ENCODE peak calls at places on chromosomes 2 and 18, in eight cellular contexts. One of them, this sample, is unnamed.

GRCh38 chr2:161077367-161078210 is 82.6 kb upstream of the TANK start:
- DNase-seq in BE2C: no peak
- DNase-seq in cerebellar cortex: no peak
- DNase-seq in RWPE1: no peak
- DNase-seq in NCI-H1105 treated with DMSO at 0.1 percent for 48 hours: no peak
- DNase-seq in CD4-positive, alpha-beta T cell: peak; percentile 25
- DNase-seq in GM12865: peak; percentile 88
- DNase-seq in fibroblast of lung: peak; percentile 65
- DNase-seq in this sample: no peak

GRCh38 chr2:101509498-101510274 is 34.8 kb upstream of the RFX8 start:
- DNase-seq in BE2C: no peak
- DNase-seq in cerebellar cortex: no peak
- DNase-seq in RWPE1: no peak
- DNase-seq in NCI-H1105 treated with DMSO at 0.1 percent for 48 hours: no peak
- DNase-seq in CD4-positive, alpha-beta T cell: no peak
- DNase-seq in GM12865: no peak
- DNase-seq in fibroblast of lung: peak; percentile 23
- DNase-seq in this sample: no peak

GRCh38 chr2:229520582-229521221 is 193.7 kb downstream of the DNER start:
- DNase-seq in BE2C: no peak
- DNase-seq in cerebellar cortex: no peak
- DNase-seq in RWPE1: no peak
- DNase-seq in NCI-H1105 treated with DMSO at 0.1 percent for 48 hours: no peak
- DNase-seq in CD4-positive, alpha-beta T cell: no peak
- DNase-seq in GM12865: no peak
- DNase-seq in fibroblast of lung: no peak
- DNase-seq in this sample: no peak

GRCh38 chr2:177165103-177165583 is 47.5 kb upstream of the HNRNPA3 start:
- DNase-seq in BE2C: peak; percentile 24
- DNase-seq in cerebellar cortex: peak; percentile 82
- DNase-seq in RWPE1: no peak
- DNase-seq in NCI-H1105 treated with DMSO at 0.1 percent for 48 hours: peak; percentile 42
- DNase-seq in CD4-positive, alpha-beta T cell: no peak
- DNase-seq in GM12865: peak; percentile 53
- DNase-seq in fibroblast of lung: peak; percentile 49
- DNase-seq in this sample: peak; percentile 45

GRCh38 chr2:85699325-85699724 is 5.2 kb downstream of the GNLY start:
- DNase-seq in BE2C: no peak
- DNase-seq in cerebellar cortex: no peak
- DNase-seq in RWPE1: no peak
- DNase-seq in NCI-H1105 treated with DMSO at 0.1 percent for 48 hours: no peak
- DNase-seq in CD4-positive, alpha-beta T cell: no peak
- DNase-seq in GM12865: no peak
- DNase-seq in fibroblast of lung: no peak
- DNase-seq in this sample: no peak

GRCh38 chr2:12014088-12014960 is 267.9 kb downstream of the LPIN1 start:
- DNase-seq in BE2C: no peak
- DNase-seq in cerebellar cortex: no peak
- DNase-seq in RWPE1: no peak
- DNase-seq in NCI-H1105 treated with DMSO at 0.1 percent for 48 hours: no peak
- DNase-seq in CD4-positive, alpha-beta T cell: no peak
- DNase-seq in GM12865: no peak
- DNase-seq in fibroblast of lung: peak; percentile 93
- DNase-seq in this sample: no peak

GRCh38 chr18:21366896-21367295 is 124.9 kb downstream of the GREB1L start:
- DNase-seq in BE2C: no peak
- DNase-seq in cerebellar cortex: peak; percentile 31
- DNase-seq in RWPE1: no peak
- DNase-seq in NCI-H1105 treated with DMSO at 0.1 percent for 48 hours: no peak
- DNase-seq in CD4-positive, alpha-beta T cell: no peak
- DNase-seq in GM12865: no peak
- DNase-seq in fibroblast of lung: no peak
- DNase-seq in this sample: no peak

GRCh38 chr2:48906640-48907039 is 151.1 kb upstream of the LHCGR start:
- DNase-seq in BE2C: no peak
- DNase-seq in cerebellar cortex: no peak
- DNase-seq in RWPE1: no peak
- DNase-seq in NCI-H1105 treated with DMSO at 0.1 percent for 48 hours: no peak
- DNase-seq in CD4-positive, alpha-beta T cell: no peak
- DNase-seq in GM12865: no peak
- DNase-seq in fibroblast of lung: no peak
- DNase-seq in this sample: no peak

GRCh38 chr18:14978962-14979535 is 231.1 kb downstream of the ANKRD30B start:
- DNase-seq in BE2C: no peak
- DNase-seq in cerebellar cortex: no peak
- DNase-seq in RWPE1: no peak
- DNase-seq in NCI-H1105 treated with DMSO at 0.1 percent for 48 hours: peak; percentile 28
- DNase-seq in CD4-positive, alpha-beta T cell: no peak
- DNase-seq in GM12865: no peak
- DNase-seq in fibroblast of lung: no peak
- DNase-seq in this sample: peak; percentile 70

GRCh38 chr18:56235773-56236115 is 402.6 kb downstream of the TXNL1 start:
- DNase-seq in BE2C: no peak
- DNase-seq in cerebellar cortex: no peak
- DNase-seq in RWPE1: no peak
- DNase-seq in NCI-H1105 treated with DMSO at 0.1 percent for 48 hours: no peak
- DNase-seq in CD4-positive, alpha-beta T cell: no peak
- DNase-seq in GM12865: no peak
- DNase-seq in fibroblast of lung: peak; percentile 51
- DNase-seq in this sample: no peak

GRCh38 chr18:44079602-44080001 is 601.1 kb upstream of the SETBP1 start:
- DNase-seq in BE2C: no peak
- DNase-seq in cerebellar cortex: no peak
- DNase-seq in RWPE1: no peak
- DNase-seq in NCI-H1105 treated with DMSO at 0.1 percent for 48 hours: no peak
- DNase-seq in CD4-positive, alpha-beta T cell: no peak
- DNase-seq in GM12865: no peak
- DNase-seq in fibroblast of lung: peak; percentile 96
- DNase-seq in this sample: no peak

GRCh38 chr2:89842180-89842908 is 1150.9 kb downstream of the RPIA start:
- DNase-seq in BE2C: no peak
- DNase-seq in cerebellar cortex: no peak
- DNase-seq in RWPE1: no peak
- DNase-seq in NCI-H1105 treated with DMSO at 0.1 percent for 48 hours: no peak
- DNase-seq in CD4-positive, alpha-beta T cell: no peak
- DNase-seq in GM12865: no peak
- DNase-seq in fibroblast of lung: no peak
- DNase-seq in this sample: peak; percentile 61

GRCh38 chr2:153354406-153354805 is 124.2 kb downstream of the RPRM start:
- DNase-seq in BE2C: no peak
- DNase-seq in cerebellar cortex: no peak
- DNase-seq in RWPE1: no peak
- DNase-seq in NCI-H1105 treated with DMSO at 0.1 percent for 48 hours: no peak
- DNase-seq in CD4-positive, alpha-beta T cell: no peak
- DNase-seq in GM12865: no peak
- DNase-seq in fibroblast of lung: peak; percentile 41
- DNase-seq in this sample: no peak

GRCh38 chr18:53677480-53677879 is 547.0 kb downstream of the MBD2 start:
- DNase-seq in BE2C: no peak
- DNase-seq in cerebellar cortex: no peak
- DNase-seq in RWPE1: no peak
- DNase-seq in NCI-H1105 treated with DMSO at 0.1 percent for 48 hours: no peak
- DNase-seq in CD4-positive, alpha-beta T cell: no peak
- DNase-seq in GM12865: no peak
- DNase-seq in fibroblast of lung: no peak
- DNase-seq in this sample: no peak

GRCh38 chr18:78717051-78717765 is 262.4 kb upstream of the SALL3 start:
- DNase-seq in BE2C: no peak
- DNase-seq in cerebellar cortex: no peak
- DNase-seq in RWPE1: no peak
- DNase-seq in NCI-H1105 treated with DMSO at 0.1 percent for 48 hours: no peak
- DNase-seq in CD4-positive, alpha-beta T cell: no peak
- DNase-seq in GM12865: no peak
- DNase-seq in fibroblast of lung: no peak
- DNase-seq in this sample: no peak

GRCh38 chr2:135132314-135132713 is 80.2 kb downstream of the RAB3GAP1 start:
- DNase-seq in BE2C: no peak
- DNase-seq in cerebellar cortex: no peak
- DNase-seq in RWPE1: no peak
- DNase-seq in NCI-H1105 treated with DMSO at 0.1 percent for 48 hours: no peak
- DNase-seq in CD4-positive, alpha-beta T cell: no peak
- DNase-seq in GM12865: no peak
- DNase-seq in fibroblast of lung: peak; percentile 71
- DNase-seq in this sample: no peak

GRCh38 chr2:239965318-239965717 is 59.8 kb downstream of the NDUFA10 start:
- DNase-seq in BE2C: no peak
- DNase-seq in cerebellar cortex: no peak
- DNase-seq in RWPE1: no peak
- DNase-seq in NCI-H1105 treated with DMSO at 0.1 percent for 48 hours: no peak
- DNase-seq in CD4-positive, alpha-beta T cell: no peak
- DNase-seq in GM12865: no peak
- DNase-seq in fibroblast of lung: no peak
- DNase-seq in this sample: no peak

GRCh38 chr2:97348265-97348664 is 235.3 kb downstream of the ANKRD36 start:
- DNase-seq in BE2C: no peak
- DNase-seq in cerebellar cortex: no peak
- DNase-seq in RWPE1: no peak
- DNase-seq in NCI-H1105 treated with DMSO at 0.1 percent for 48 hours: no peak
- DNase-seq in CD4-positive, alpha-beta T cell: no peak
- DNase-seq in GM12865: no peak
- DNase-seq in fibroblast of lung: no peak
- DNase-seq in this sample: no peak

GRCh38 chr18:26549486-26550435 is 1.4 kb upstream of the KCTD1 start:
- DNase-seq in BE2C: peak; percentile 57
- DNase-seq in cerebellar cortex: peak; percentile 28
- DNase-seq in RWPE1: peak; percentile 57
- DNase-seq in NCI-H1105 treated with DMSO at 0.1 percent for 48 hours: peak; percentile 62
- DNase-seq in CD4-positive, alpha-beta T cell: no peak
- DNase-seq in GM12865: peak; percentile 56
- DNase-seq in fibroblast of lung: peak; percentile 77
- DNase-seq in this sample: no peak

GRCh38 chr2:130894326-130894942 is 57.7 kb downstream of the ARHGEF4 start:
- DNase-seq in BE2C: no peak
- DNase-seq in cerebellar cortex: no peak
- DNase-seq in RWPE1: peak; percentile 23
- DNase-seq in NCI-H1105 treated with DMSO at 0.1 percent for 48 hours: no peak
- DNase-seq in CD4-positive, alpha-beta T cell: no peak
- DNase-seq in GM12865: no peak
- DNase-seq in fibroblast of lung: no peak
- DNase-seq in this sample: no peak

This sample was measured in NAMALWA.